ENCODE peak calls at places on chromosome 13, in four cellular contexts. K, O, I and H are unnamed samples.

GRCh38 chr13:25171517-25172302 is at the start of gene AMER2:
- DNase-seq in K (no peak), O (peak), I (peak), H (no peak)

GRCh38 chr13:93984876-93985275 is 494.6 kb downstream of the DCT start:
- DNase-seq in K (no peak), O (no peak), I (no peak), H (no peak)

GRCh38 chr13:68810660-68811059 is 1297.0 kb upstream of the ATXN8OS start:
- DNase-seq in K (peak), O (no peak), I (no peak), H (no peak)

GRCh38 chr13:39641645-39642044 is 13.8 kb upstream of the COG6 start:
- DNase-seq in K (peak), O (no peak), I (no peak), H (no peak)

GRCh38 chr13:110407021-110407420 is 99.9 kb downstream of the COL4A2 start:
- DNase-seq in K (no peak), O (no peak), I (no peak), H (no peak)

GRCh38 chr13:48838193-48839000 is 137.3 kb upstream of the FNDC3A start:
- DNase-seq in K (no peak), O (no peak), I (no peak), H (no peak)

GRCh38 chr13:76383671-76384461 is 502.3 kb downstream of the KCTD12 start:
- DNase-seq in K (peak), O (no peak), I (no peak), H (no peak)

GRCh38 chr13:34817246-34817645 is 124.8 kb upstream of the NBEA start:
- DNase-seq in K (no peak), O (no peak), I (no peak), H (no peak)

GRCh38 chr13:43132228-43132627 is 108.8 kb downstream of the DNAJC15 start:
- DNase-seq in K (no peak), O (no peak), I (peak), H (no peak)

GRCh38 chr13:41059466-41059865 is 1.8 kb upstream of the WBP4 start:
- DNase-seq in K (no peak), O (no peak), I (no peak), H (no peak)

GRCh38 chr13:112959701-112960542 is 9.1 kb upstream of the MCF2L start:
- DNase-seq in K (no peak), O (no peak), I (no peak), H (no peak)

GRCh38 chr13:50320297-50320862 is 305.1 kb downstream of the KCNRG start:
- DNase-seq in K (no peak), O (no peak), I (no peak), H (no peak)

GRCh38 chr13:23673867-23674605 is 103.8 kb downstream of the TNFRSF19 start:
- DNase-seq in K (no peak), O (no peak), I (no peak), H (no peak)

GRCh38 chr13:89361909-89362308 is 1690.7 kb downstream of the SLITRK5 start:
- DNase-seq in K (no peak), O (no peak), I (no peak), H (no peak)

GRCh38 chr13:113616991-113617749 is 32.6 kb downstream of the TFDP1 start:
- DNase-seq in K (peak), O (no peak), I (no peak), H (no peak)

GRCh38 chr13:100890645-100891044 is 216.1 kb upstream of the TMTC4 start:
- DNase-seq in K (no peak), O (no peak), I (no peak), H (no peak)

GRCh38 chr13:59643906-59644626 is 519.7 kb downstream of the DIAPH3 start:
- DNase-seq in K (no peak), O (no peak), I (no peak), H (no peak)

GRCh38 chr13:97879646-97880297 is 73.7 kb upstream of the IPO5 start:
- DNase-seq in K (no peak), O (no peak), I (no peak), H (no peak)

GRCh38 chr13:50994651-50995050 is 85.1 kb downstream of the RNASEH2B start:
- DNase-seq in K (no peak), O (no peak), I (no peak), H (no peak)

GRCh38 chr13:109336730-109337129 is 449.7 kb downstream of the IRS2 start:
- DNase-seq in K (no peak), O (no peak), I (no peak), H (no peak)

GRCh38 chr13:59746291-59746962 is 417.3 kb downstream of the DIAPH3 start:
- DNase-seq in K (no peak), O (no peak), I (no peak), H (no peak)

GRCh38 chr13:21330126-21330861 is 128.8 kb downstream of the ZDHHC20 start:
- DNase-seq in K (peak), O (peak), I (no peak), H (peak)

GRCh38 chr13:114088234-114088633 is 44.2 kb downstream of the RASA3 start:
- DNase-seq in K (no peak), O (no peak), I (no peak), H (no peak)

GRCh38 chr13:44317752-44318550 is 55.7 kb upstream of the SERP2 start:
- DNase-seq in K (no peak), O (no peak), I (peak), H (no peak)

GRCh38 chr13:34459856-34460255 is 482.2 kb upstream of the NBEA start:
- DNase-seq in K (peak), O (no peak), I (no peak), H (no peak)

GRCh38 chr13:85080726-85081125 is 718.5 kb downstream of the SLITRK6 start:
- DNase-seq in K (no peak), O (no peak), I (peak), H (no peak)

GRCh38 chr13:104586010-104586746 is 1520.0 kb upstream of the SLC10A2 start:
- DNase-seq in K (no peak), O (no peak), I (no peak), H (no peak)

GRCh38 chr13:24682353-24682752 is 2.1 kb downstream of the ATP12A start:
- DNase-seq in K (no peak), O (no peak), I (no peak), H (no peak)

GRCh38 chr13:19596960-19597361 is 35.6 kb upstream of the TPTE2 start:
- DNase-seq in K (peak), O (no peak), I (no peak), H (no peak)